ENCODE peak calls at places on chromosomes 5 and 9, in nine cellular contexts. L is stimulated activated CD8-positive, alpha-beta memory T cell treated with anti-CD3 and anti-CD28 coated beads, Interleukin-15, amount 100 ng/mL, for 1 hour; A is A549; K is brain microvascular endothelial cell; S is ELR; P is naive thymus-derived CD8-positive, alpha-beta T cell; C is left cardiac atrium; M is epithelial cell of esophagus; B is GM04504. G is an unnamed sample.
A peak's percentile ranks its signal among the peaks of the same experiment; 100 is the strongest.

GRCh38 chr5:159190170-159190569 is 19.2 kb downstream of the RNF145 start:
- DNase-seq in P (no peak), A (no peak), S (no peak), C (no peak), L (no peak), B (no peak), M (no peak), K (no peak), G (no peak)

GRCh38 chr9:135901036-135901758 is 6.1 kb downstream of the CAMSAP1 start:
- DNase-seq in L (no peak), C (no peak), A (no peak), S (no peak), P (no peak), M (no peak), K (no peak), B (no peak), G (no peak)

GRCh38 chr5:117102591-117102990 is 528.0 kb upstream of the SEMA6A start:
- DNase-seq in B (no peak), S (no peak), C (no peak), L (no peak), A (no peak), M (no peak), P (no peak), K (no peak), G (no peak)

GRCh38 chr9:37903581-37903830 is 421 bp downstream of the SLC25A51 start:
- DNase-seq in A (no peak), C (no peak), P (no peak), L (no peak), K (peak; percentile 16), B (no peak), S (peak; percentile 64), M (no peak), G (no peak)

GRCh38 chr9:16100596-16101091 is 547.8 kb downstream of the CCDC171 start:
- DNase-seq in L (no peak), K (peak; percentile 87), M (no peak), C (peak; percentile 71), S (no peak), P (no peak), B (no peak), A (no peak), G (no peak)

GRCh38 chr9:114681594-114682332 is at the start of gene TEX48:
- DNase-seq in A (peak; percentile 88), C (peak; percentile 54), B (peak; percentile 64), L (peak; percentile 62), S (peak; percentile 87), P (peak; percentile 63), M (peak; percentile 93), K (peak; percentile 63), G (peak; percentile 71)

GRCh38 chr5:149432861-149433462 is 53.9 kb upstream of the IL17B start:
- DNase-seq in P (no peak), C (no peak), K (no peak), M (no peak), S (no peak), A (no peak), L (no peak), B (no peak), G (no peak)

GRCh38 chr5:56769875-56770604 is 45.3 kb upstream of the MAP3K1 start:
- DNase-seq in K (no peak), P (no peak), A (no peak), B (no peak), C (no peak), M (no peak), L (no peak), S (no peak), G (no peak)

GRCh38 chr9:114487607-114488300 is 17.5 kb downstream of the WHRN start:
- DNase-seq in A (peak; percentile 74), C (peak; percentile 41), K (peak; percentile 63), M (peak; percentile 76), B (no peak), S (peak; percentile 83), P (peak; percentile 65), L (peak; percentile 36), G (peak; percentile 69)

GRCh38 chr9:87464992-87465378 is 32.7 kb upstream of the DAPK1 start:
- DNase-seq in B (no peak), P (no peak), S (no peak), C (no peak), L (no peak), M (no peak), K (no peak), A (no peak), G (no peak)

GRCh38 chr9:134558124-134558805 is 83.3 kb upstream of the COL5A1 start:
- DNase-seq in K (no peak), C (no peak), A (no peak), S (no peak), B (no peak), P (no peak), L (no peak), M (no peak), G (no peak)

GRCh38 chr5:177132504-177133118 is 962 bp upstream of the NSD1 start:
- DNase-seq in S (no peak), K (no peak), C (no peak), P (peak; percentile 38), A (no peak), B (no peak), L (peak; percentile 8), M (peak; percentile 10), G (no peak)

GRCh38 chr5:14767942-14768837 is 103.4 kb downstream of the ANKH start:
- DNase-seq in C (no peak), A (peak; percentile 6), B (no peak), P (no peak), M (peak; percentile 33), L (no peak), S (no peak), K (no peak), G (no peak)

GRCh38 chr5:123701511-123702200 is 189.7 kb downstream of the CSNK1G3 start:
- DNase-seq in C (no peak), L (no peak), B (no peak), M (no peak), S (no peak), K (no peak), P (no peak), A (no peak), G (no peak)

GRCh38 chr9:137834846-137835546 is 42.6 kb upstream of the CACNA1B start:
- DNase-seq in K (no peak), L (no peak), B (no peak), M (no peak), A (no peak), P (no peak), S (no peak), C (no peak), G (no peak)

GRCh38 chr5:58411372-58411771 is 48.5 kb downstream of the PLK2 start:
- DNase-seq in K (no peak), C (no peak), M (peak; percentile 93), S (peak; percentile 28), A (peak; percentile 28), P (no peak), L (no peak), B (no peak), G (no peak)

GRCh38 chr5:163409384-163409783 is 28.0 kb upstream of the CCNG1 start:
- DNase-seq in A (no peak), M (peak; percentile 55), L (no peak), K (no peak), C (no peak), P (no peak), B (no peak), S (no peak), G (no peak)

GRCh38 chr5:57456056-57456455 is 26.6 kb downstream of the ACTBL2 start:
- DNase-seq in M (no peak), B (no peak), A (no peak), P (no peak), S (no peak), C (no peak), L (no peak), K (no peak), G (no peak)